ENCODE peak calls at places on chromosome 19, in seven cellular contexts. Y is keratinocyte, X is heart left ventricle, U is uterus, R is stomach, Z is sigmoid colon, O is tibial artery. J is an unnamed sample.

GRCh38 chr19:8340341-8341096 is 2.5 kb downstream of the KANK3 start:
- DNase-seq in Y (no peak), X (peak; percentile 86), U (peak; percentile 59), R (peak; percentile 37), Z (peak; percentile 87), O (no peak), J (peak; percentile 84)

GRCh38 chr19:30133803-30134202 is 191.8 kb downstream of the URI1 start:
- DNase-seq in Y (no peak), X (no peak), U (no peak), R (no peak), Z (no peak), O (no peak), J (no peak)

GRCh38 chr19:53982611-53983010 is 8.8 kb upstream of the CACNG6 start:
- DNase-seq in Y (no peak), X (peak; percentile 64), U (peak; percentile 27), R (peak; percentile 59), Z (no peak), O (no peak), J (no peak)

GRCh38 chr19:1235625-1236538 is 1.9 kb downstream of the CBARP start:
- DNase-seq in Y (no peak), X (no peak), U (no peak), R (no peak), Z (no peak), O (no peak), J (no peak)

GRCh38 chr19:1250374-1251232 is 2.2 kb downstream of the MIDN start:
- DNase-seq in Y (no peak), X (peak; percentile 82), U (peak; percentile 63), R (no peak), Z (peak; percentile 93), O (no peak), J (peak; percentile 74)

GRCh38 chr19:39845621-39846175 is 481 bp downstream of the FBL start:
- DNase-seq in Y (no peak), X (no peak), U (no peak), R (no peak), Z (no peak), O (no peak), J (no peak)

GRCh38 chr19:31406106-31406505 is 56.9 kb upstream of the TSHZ3 start:
- DNase-seq in Y (no peak), X (no peak), U (no peak), R (no peak), Z (no peak), O (no peak), J (no peak)

GRCh38 chr19:16419671-16420394 is 51.9 kb downstream of the EPS15L1 start:
- DNase-seq in Y (no peak), X (no peak), U (no peak), R (no peak), Z (no peak), O (no peak), J (peak; percentile 69)

GRCh38 chr19:40312533-40312932 is 27.4 kb upstream of the AKT2 start:
- DNase-seq in Y (no peak), X (no peak), U (no peak), R (no peak), Z (no peak), O (no peak), J (no peak)

GRCh38 chr19:45922281-45922680 is 7.7 kb upstream of the NANOS2 start:
- DNase-seq in Y (no peak), X (no peak), U (no peak), R (no peak), Z (no peak), O (no peak), J (no peak)

GRCh38 chr19:24000656-24001055 is 86.0 kb downstream of the ZNF726 start:
- DNase-seq in Y (no peak), X (no peak), U (no peak), R (no peak), Z (no peak), O (no peak), J (no peak)

GRCh38 chr19:11196406-11197287 is 698 bp downstream of the KANK2 start:
- DNase-seq in Y (no peak), X (peak; percentile 64), U (peak; percentile 67), R (peak; percentile 36), Z (peak; percentile 78), O (peak; percentile 81), J (no peak)

GRCh38 chr19:13983213-13983889 is 22.8 kb downstream of the RFX1 start:
- DNase-seq in Y (no peak), X (no peak), U (no peak), R (no peak), Z (no peak), O (no peak), J (no peak)
- H3K4me1 ChIP-seq in Y (peaks cover 11% of the 10 kb centered on the region), X (peaks cover 37% of the 10 kb centered on the region), U (no peaks in the 10 kb centered on the region), R (peaks cover 33% of the 10 kb centered on the region), Z (peaks cover 33% of the 10 kb centered on the region), O (peaks cover 31% of the 10 kb centered on the region), J (peaks cover 29% of the 10 kb centered on the region)

GRCh38 chr19:12400618-12401502 is at the start of gene ZNF799:
- DNase-seq in Y (peak; percentile 79), X (peak; percentile 98), U (peak; percentile 96), R (peak; percentile 99), Z (peak; percentile 99), O (peak; percentile 98), J (peak; percentile 99)
- TF ChIP-seq CTCF in Y (no peak), X (peak; percentile 31), U (no peak), R (no peak), Z (no peak), O (peak; percentile 5), J (no peak)

GRCh38 chr19:4030552-4030951 is 23.0 kb downstream of the PIAS4 start:
- DNase-seq in Y (no peak), X (no peak), U (no peak), R (no peak), Z (no peak), O (no peak), J (no peak)
- H3K4me1 ChIP-seq in Y (no peaks in the 10 kb centered on the region), X (no peaks in the 10 kb centered on the region), U (no peaks in the 10 kb centered on the region), R (no peaks in the 10 kb centered on the region), Z (peaks cover 5% of the 10 kb centered on the region), O (no peaks in the 10 kb centered on the region), J (peaks cover 10% of the 10 kb centered on the region)

DNA sequence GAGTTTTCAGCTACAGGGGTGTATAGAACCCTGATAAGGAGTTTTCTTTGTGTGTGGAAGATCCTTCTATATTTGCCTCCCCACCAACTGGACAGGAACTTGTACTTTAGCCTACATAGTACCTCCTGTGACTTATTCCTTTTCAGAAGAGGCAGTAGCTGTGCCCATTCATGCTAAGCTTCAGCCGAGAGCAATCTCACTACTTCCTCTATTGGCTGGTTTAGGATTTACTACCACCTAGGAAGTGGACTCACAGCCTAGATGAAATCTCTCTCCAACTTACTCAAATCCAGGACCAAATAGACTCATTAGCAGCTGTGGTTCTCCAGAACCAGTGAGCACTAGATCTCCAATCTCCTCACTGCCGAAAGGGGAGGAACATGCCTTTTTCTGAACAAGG is 2.3 kb upstream of the REX1BD start:
- DNase-seq in Y (no peak), X (no peak), U (no peak), R (no peak), Z (no peak), O (no peak), J (no peak)
- TF ChIP-seq CTCF in Y (no peak), X (no peak), U (no peak), R (no peak), Z (no peak), O (no peak), J (no peak)

GRCh38 chr19:13165091-13165997 is 15.1 kb downstream of the IER2 start:
- DNase-seq in Y (no peak), X (no peak), U (no peak), R (no peak), Z (no peak), O (no peak), J (no peak)

GRCh38 chr19:13172335-13173128 is 22.3 kb downstream of the IER2 start:
- DNase-seq in Y (no peak), X (peak; percentile 75), U (peak; percentile 67), R (peak; percentile 88), Z (peak; percentile 89), O (peak; percentile 91), J (peak; percentile 93)

GRCh38 chr19:13171146-13171545 is 20.9 kb downstream of the IER2 start:
- DNase-seq in Y (no peak), X (no peak), U (no peak), R (no peak), Z (no peak), O (no peak), J (no peak)

GRCh38 chr19:13173129-13173737 is 23.0 kb downstream of the IER2 start:
- DNase-seq in Y (no peak), X (no peak), U (no peak), R (no peak), Z (no peak), O (no peak), J (no peak)

DNA sequence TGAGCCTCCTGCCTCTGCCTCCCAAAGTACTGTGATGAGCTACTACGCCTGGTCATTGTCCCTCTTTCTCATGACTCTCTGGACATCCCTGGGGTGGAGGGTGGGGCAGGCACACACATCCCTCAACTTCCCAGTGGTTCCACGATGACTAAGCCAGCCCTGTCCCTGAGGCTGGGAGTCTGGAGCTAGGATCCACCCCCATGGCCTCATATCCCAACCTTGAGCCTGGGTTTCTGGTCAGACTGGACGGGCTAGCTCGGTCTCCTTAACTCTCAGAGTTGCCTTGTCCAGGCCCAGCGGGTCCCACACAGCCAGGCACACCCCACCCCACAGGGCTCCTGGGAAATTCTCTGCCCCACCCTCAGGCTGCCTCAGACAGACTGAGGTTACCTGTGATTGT is 19.6 kb downstream of the IER2 start:
- DNase-seq in Y (no peak), X (no peak), U (no peak), R (peak; percentile 67), Z (no peak), O (no peak), J (peak; percentile 57)
- H3K4me1 ChIP-seq in Y (peaks cover 61% of the 10 kb centered on the region), X (peaks cover 40% of the 10 kb centered on the region), U (peaks cover 5% of the 10 kb centered on the region), R (peaks cover 45% of the 10 kb centered on the region), Z (peaks cover 31% of the 10 kb centered on the region), O (peaks cover 56% of the 10 kb centered on the region), J (peaks cover 22% of the 10 kb centered on the region)

GRCh38 chr19:14471436-14472187 is 3.5 kb downstream of the PTGER1 start:
- DNase-seq in Y (no peak), X (no peak), U (no peak), R (no peak), Z (no peak), O (no peak), J (no peak)

GRCh38 chr19:14467391-14467790 is 7.8 kb downstream of the PTGER1 start:
- DNase-seq in Y (no peak), X (no peak), U (no peak), R (no peak), Z (no peak), O (no peak), J (no peak)

GRCh38 chr19:14470031-14470876 is 4.9 kb downstream of the PTGER1 start:
- DNase-seq in Y (no peak), X (no peak), U (no peak), R (no peak), Z (no peak), O (no peak), J (no peak)

GRCh38 chr19:14463747-14464146 is 11.4 kb downstream of the PTGER1 start:
- DNase-seq in Y (no peak), X (no peak), U (no peak), R (no peak), Z (no peak), O (no peak), J (no peak)

GRCh38 chr19:14467816-14468215 is 7.3 kb downstream of the PTGER1 start:
- DNase-seq in Y (no peak), X (no peak), U (no peak), R (no peak), Z (no peak), O (no peak), J (no peak)
- TF ChIP-seq CTCF in Y (peak; percentile 27), X (no peak), U (no peak), R (no peak), Z (no peak), O (no peak), J (no peak)